ENCODE peak calls at places on chromosome 1, in eight cellular contexts. V, N, E, H, T, D, F and I are unnamed samples.

GRCh38 chr1:232599178-232600041 is 30.5 kb downstream of the SIPA1L2 start:
- DNase-seq in N (no peak), D (no peak), F (no peak), V (no peak), E (peak), T (no peak), H (no peak), I (no peak)

GRCh38 chr1:248404024-248404423 is 1.2 kb downstream of the OR2T1 start:
- DNase-seq in F (peak), D (no peak), H (no peak), E (no peak), T (no peak), N (peak), V (no peak), I (peak)

GRCh38 chr1:96722161-96722908 is 751 bp downstream of the PTBP2 start:
- DNase-seq in H (peak), N (peak), E (peak), D (peak), V (peak), T (peak), F (peak), I (peak)

GRCh38 chr1:216621536-216621935 is 101.7 kb downstream of the ESRRG start:
- DNase-seq in T (no peak), D (no peak), V (no peak), N (no peak), E (no peak), F (no peak), H (no peak), I (no peak)

GRCh38 chr1:115507256-115507589 is 134.5 kb upstream of the VANGL1 start:
- DNase-seq in V (no peak), N (peak), F (peak), E (peak), D (peak), H (peak), T (peak), I (peak)

GRCh38 chr1:157994704-157995540 is 1.5 kb downstream of the KIRREL1 start:
- DNase-seq in V (no peak), E (peak), N (no peak), H (peak), D (no peak), T (no peak), F (no peak), I (no peak)

GRCh38 chr1:27007909-27008582 is 4.6 kb downstream of the TENT5B start:
- DNase-seq in H (no peak), N (no peak), F (peak), V (no peak), T (no peak), E (no peak), D (no peak), I (no peak)

GRCh38 chr1:29576510-29576909 is 340.2 kb downstream of the PTPRU start:
- DNase-seq in N (no peak), V (no peak), E (peak), T (no peak), D (no peak), H (no peak), F (no peak), I (no peak)